ENCODE peak calls at places on chromosomes 16 and 17, in ten cellular contexts. Q is HuH-7.5; O is Calu3; S is H4; C is BJ; E is HFFc6; M is cardiac muscle cell; L is NCI-H2081; R is memory B cell; N is activated CD8-positive, alpha-beta T cell treated with anti-CD3 and anti-CD28 coated beads for 36 hours. F is an unnamed sample.

GRCh38 chr17:50184057-50184456 is 17.4 kb downstream of the COL1A1 start:
- DNase-seq in S (no peak), N (no peak), L (no peak), E (no peak), Q (no peak), C (no peak), O (no peak), M (peak), R (no peak), F (no peak)

GRCh38 chr17:82899941-82900340 is 60.1 kb upstream of the ZNF750 start:
- DNase-seq in C (no peak), S (no peak), N (no peak), L (no peak), M (no peak), R (no peak), Q (no peak), E (no peak), O (no peak), F (no peak)

GRCh38 chr17:50204431-50204830 is 3.0 kb upstream of the COL1A1 start:
- DNase-seq in L (no peak), C (no peak), S (no peak), O (no peak), E (no peak), R (no peak), N (no peak), M (no peak), Q (no peak), F (no peak)

GRCh38 chr17:27906623-27907022 is 13.5 kb upstream of the LYRM9 start:
- DNase-seq in N (no peak), M (no peak), C (no peak), O (no peak), Q (no peak), S (no peak), L (no peak), R (no peak), E (no peak), F (no peak)

GRCh38 chr17:1078831-1079561 is 82.1 kb downstream of the TIMM22 start:
- DNase-seq in Q (no peak), R (no peak), C (no peak), O (no peak), E (no peak), M (peak), L (peak), N (no peak), S (no peak), F (no peak)

GRCh38 chr16:66247516-66248089 is 118.9 kb upstream of the CDH5 start:
- DNase-seq in O (no peak), M (no peak), Q (no peak), R (no peak), C (no peak), L (no peak), E (peak), N (no peak), S (peak), F (peak)

GRCh38 chr16:74844041-74844826 is 69.6 kb upstream of the FA2H start:
- DNase-seq in C (no peak), S (no peak), M (no peak), N (no peak), Q (no peak), L (no peak), R (no peak), O (no peak), E (no peak), F (no peak)

GRCh38 chr16:10013364-10013763 is 168.9 kb downstream of the GRIN2A start:
- DNase-seq in L (no peak), O (no peak), R (no peak), C (no peak), N (no peak), S (no peak), E (no peak), Q (no peak), M (no peak), F (no peak)

GRCh38 chr16:2964416-2965223 is 545 bp downstream of the KREMEN2 start:
- DNase-seq in M (peak), R (no peak), O (peak), C (no peak), Q (peak), L (peak), N (peak), E (no peak), S (peak), F (peak)

GRCh38 chr16:21597571-21598030 is 1.8 kb upstream of the METTL9 start:
- DNase-seq in S (no peak), L (no peak), E (no peak), O (no peak), R (no peak), C (no peak), N (no peak), Q (no peak), M (no peak), F (no peak)

GRCh38 chr17:1224330-1224729 is 44.5 kb upstream of the ABR start:
- DNase-seq in M (no peak), Q (no peak), C (no peak), R (no peak), O (no peak), N (no peak), L (no peak), E (no peak), S (no peak), F (no peak)

GRCh38 chr17:61400058-61400785 is 579 bp downstream of the TBX2 start:
- DNase-seq in O (peak), C (no peak), S (no peak), Q (peak), M (peak), E (no peak), R (no peak), N (no peak), L (no peak), F (peak)

GRCh38 chr16:25771812-25772568 is 80.2 kb downstream of the HS3ST4 start:
- DNase-seq in Q (no peak), C (no peak), L (no peak), O (no peak), N (no peak), E (no peak), S (no peak), M (no peak), R (no peak), F (no peak)

GRCh38 chr17:29640413-29640812 is 17.7 kb upstream of the CORO6 start:
- DNase-seq in C (peak), S (no peak), Q (no peak), L (no peak), R (no peak), N (no peak), O (no peak), E (peak), M (no peak), F (no peak)

GRCh38 chr16:86252596-86252995 is 257.7 kb upstream of the FOXF1 start:
- DNase-seq in L (no peak), R (no peak), C (no peak), Q (no peak), M (peak), N (peak), O (peak), E (peak), S (peak), F (peak)

GRCh38 chr17:82064433-82065192 is 991 bp downstream of the DUS1L start:
- DNase-seq in C (no peak), M (no peak), S (no peak), L (peak), E (no peak), R (no peak), N (no peak), Q (no peak), O (peak), F (peak)

GRCh38 chr17:47978324-47978723 is 7.4 kb downstream of the CDK5RAP3 start:
- DNase-seq in Q (peak), R (peak), M (peak), C (no peak), S (peak), E (peak), O (peak), N (peak), L (peak), F (peak)

GRCh38 chr16:17470002-17470870 is 524 bp downstream of the XYLT1 start:
- DNase-seq in E (no peak), S (no peak), C (no peak), N (peak), Q (no peak), M (peak), L (no peak), O (peak), R (no peak), F (peak)

F was measured in AG08396.